ENCODE peak calls at places on chromosomes 11 and 22, in ten cellular contexts. V is Calu3, B is fibroblast of mammary gland, H is RWPE1, Y is IMR-90, N is A549, O is foreskin fibroblast, M is neural progenitor cell, D is testis, Q is stomach. T is an unnamed sample.

GRCh38 chr11:1293619-1294015 is 15.8 kb downstream of the TOLLIP start:
- DNase-seq in B (no peak), D (peak), Q (peak), V (peak), Y (no peak), O (no peak), N (peak), M (no peak), H (peak), T (no peak)

GRCh38 chr11:114053406-114053805 is 6.1 kb upstream of the ZBTB16 start:
- DNase-seq in B (peak), D (no peak), N (no peak), Q (no peak), V (no peak), Y (no peak), O (no peak), H (no peak), M (no peak), T (no peak)

GRCh38 chr22:46604306-46604690 is 15.9 kb upstream of the GRAMD4 start:
- DNase-seq in H (no peak), O (no peak), N (no peak), B (no peak), V (no peak), Y (peak), Q (no peak), M (no peak), D (peak), T (no peak)

GRCh38 chr11:91876746-91877145 is 347.9 kb upstream of the FAT3 start:
- DNase-seq in Q (no peak), M (no peak), V (no peak), N (no peak), Y (no peak), H (no peak), D (no peak), B (no peak), O (no peak), T (no peak)

GRCh38 chr11:88575876-88576275 is 238.3 kb upstream of the CTSC start:
- DNase-seq in M (no peak), H (no peak), V (no peak), Y (no peak), Q (no peak), O (no peak), N (no peak), D (no peak), B (no peak), T (no peak)

GRCh38 chr11:96055706-96056387 is 131.9 kb upstream of the MTMR2 start:
- DNase-seq in H (peak), V (peak), Q (no peak), N (no peak), D (no peak), M (peak), O (peak), Y (peak), B (peak), T (peak)

GRCh38 chr11:117000039-117000740 is 98.0 kb downstream of the SIK3 start:
- DNase-seq in V (no peak), Y (no peak), O (no peak), H (no peak), N (no peak), Q (no peak), M (no peak), B (no peak), D (no peak), T (no peak)

GRCh38 chr11:133787379-133788103 is 57.8 kb downstream of the SPATA19 start:
- DNase-seq in H (no peak), Q (no peak), V (no peak), B (no peak), Y (no peak), N (no peak), D (peak), O (no peak), M (peak), T (no peak)

GRCh38 chr11:16606784-16607674 is 131.4 kb upstream of the C11orf58 start:
- DNase-seq in N (no peak), V (peak), O (no peak), Y (peak), B (no peak), D (peak), Q (peak), M (peak), H (no peak), T (peak)

GRCh38 chr11:22730319-22730718 is 63.9 kb downstream of the GAS2 start:
- DNase-seq in D (no peak), Y (peak), O (no peak), M (peak), H (peak), B (peak), N (peak), V (peak), Q (no peak), T (peak)

GRCh38 chr11:16891964-16892363 is 122.2 kb downstream of the PLEKHA7 start:
- DNase-seq in D (no peak), B (peak), Q (no peak), Y (peak), V (no peak), M (no peak), O (peak), N (no peak), H (no peak), T (no peak)

GRCh38 chr11:129992161-129992944 is 10.3 kb downstream of the PRDM10 start:
- DNase-seq in O (no peak), B (peak), M (peak), V (peak), D (no peak), Q (peak), Y (peak), N (peak), H (peak), T (peak)

GRCh38 chr11:104649002-104649401 is 249.3 kb downstream of the CASP12 start:
- DNase-seq in Y (no peak), B (no peak), V (no peak), D (no peak), M (no peak), O (no peak), Q (no peak), H (no peak), N (no peak), T (no peak)

GRCh38 chr11:131423715-131424114 is 53.3 kb downstream of the NTM start:
- DNase-seq in H (peak), M (no peak), N (peak), Y (peak), Q (no peak), V (no peak), B (no peak), O (no peak), D (no peak), T (no peak)

GRCh38 chr11:8327761-8328192 is 64.1 kb upstream of the LMO1 start:
- DNase-seq in Q (no peak), N (no peak), O (no peak), V (no peak), D (no peak), Y (no peak), B (no peak), M (no peak), H (no peak), T (no peak)

GRCh38 chr11:103940542-103940941 is 95.9 kb upstream of the DDI1 start:
- DNase-seq in D (no peak), O (no peak), Y (peak), V (no peak), Q (no peak), M (no peak), B (no peak), H (peak), N (no peak), T (peak)

GRCh38 chr11:66188580-66188979 is 79.9 kb upstream of the RAB1B start:
- DNase-seq in D (no peak), H (peak), V (no peak), Q (no peak), B (peak), N (no peak), M (no peak), Y (peak), O (peak), T (peak)

GRCh38 chr11:70040452-70040851 is 37.7 kb upstream of the ANO1 start:
- DNase-seq in M (no peak), N (no peak), H (no peak), O (no peak), V (no peak), D (no peak), B (no peak), Y (no peak), Q (peak), T (no peak)

GRCh38 chr22:45925811-45926351 is 51.1 kb downstream of the WNT7B start:
- DNase-seq in Y (no peak), V (no peak), M (no peak), N (peak), O (no peak), Q (no peak), D (no peak), B (no peak), H (peak), T (peak)

GRCh38 chr11:15910761-15911160 is 445.6 kb downstream of the SOX6 start:
- DNase-seq in V (no peak), M (no peak), O (no peak), Y (no peak), Q (no peak), H (no peak), N (no peak), D (no peak), B (no peak), T (no peak)

GRCh38 chr11:69297926-69298777 is 4.2 kb downstream of the MYEOV start:
- DNase-seq in Y (peak), N (peak), B (peak), M (no peak), D (peak), V (peak), H (peak), O (peak), Q (peak), T (peak)

GRCh38 chr11:120186799-120187591 is 23.8 kb upstream of the OAF start:
- DNase-seq in M (no peak), V (no peak), O (no peak), Y (peak), B (peak), Q (peak), N (no peak), H (peak), D (no peak), T (no peak)

GRCh38 chr11:7278314-7278917 is 26.7 kb downstream of the SYT9 start:
- DNase-seq in Y (peak), O (peak), V (peak), B (peak), Q (no peak), M (peak), H (peak), D (peak), N (peak), T (peak)

GRCh38 chr11:115872418-115872817 is 368.2 kb upstream of the CADM1 start:
- DNase-seq in V (no peak), Q (no peak), M (no peak), H (no peak), Y (no peak), N (no peak), D (no peak), B (no peak), O (no peak), T (no peak)

GRCh38 chr11:43818220-43818619 is 62.4 kb upstream of the ALKBH3 start:
- DNase-seq in N (no peak), M (no peak), Q (no peak), D (no peak), B (no peak), Y (peak), H (peak), V (no peak), O (no peak), T (peak)

GRCh38 chr22:29555065-29555644 is 1.6 kb upstream of the THOC5 start:
- DNase-seq in B (peak), N (no peak), Y (peak), M (no peak), D (peak), Q (no peak), H (no peak), V (no peak), O (peak), T (no peak)

GRCh38 chr11:123505546-123506299 is 75.7 kb downstream of the GRAMD1B start:
- DNase-seq in M (peak), O (no peak), N (no peak), Q (no peak), B (no peak), D (no peak), H (no peak), Y (no peak), V (no peak), T (no peak)

GRCh38 chr22:21650823-21651520 is 8.9 kb downstream of the SDF2L1 start:
- DNase-seq in H (no peak), B (no peak), M (peak), D (no peak), O (no peak), Y (no peak), Q (no peak), N (no peak), V (no peak), T (no peak)

GRCh38 chr11:8310743-8311298 is 47.1 kb upstream of the LMO1 start:
- DNase-seq in N (no peak), D (no peak), O (no peak), Y (no peak), B (no peak), M (peak), V (no peak), H (no peak), Q (no peak), T (no peak)

GRCh38 chr11:44575288-44575672 is 9.8 kb downstream of the CD82 start:
- DNase-seq in Q (no peak), O (peak), N (no peak), D (no peak), M (no peak), B (peak), Y (peak), H (peak), V (no peak), T (peak)

GRCh38 chr22:34760276-34761008 is 305.5 kb upstream of the ISX start:
- DNase-seq in B (no peak), Y (no peak), N (no peak), M (no peak), D (no peak), H (no peak), Q (no peak), V (no peak), O (no peak), T (no peak)

GRCh38 chr11:108592591-108593213 is 866 bp downstream of the EXPH5 start:
- DNase-seq in B (no peak), Q (peak), V (peak), N (no peak), Y (no peak), H (peak), M (no peak), D (peak), O (no peak), T (peak)

GRCh38 chr22:49934144-49934890 is 15.9 kb downstream of the CRELD2 start:
- DNase-seq in V (peak), N (no peak), O (peak), B (peak), Y (peak), Q (peak), M (no peak), H (no peak), D (peak), T (peak)

GRCh38 chr22:39091136-39092081 is 5.6 kb upstream of the APOBEC3H start:
- DNase-seq in O (no peak), B (no peak), H (no peak), Y (no peak), V (no peak), M (no peak), N (no peak), D (no peak), Q (no peak), T (no peak)

GRCh38 chr11:65417702-65418430 is 4.7 kb upstream of the NEAT1 start:
- DNase-seq in Y (peak), D (peak), B (peak), O (no peak), V (no peak), H (no peak), Q (peak), M (no peak), N (no peak), T (no peak)

GRCh38 chr22:33666661-33667619 is 253.3 kb downstream of the LARGE1 start:
- DNase-seq in H (no peak), Q (peak), B (no peak), N (no peak), V (no peak), Y (no peak), D (no peak), O (no peak), M (peak), T (no peak)
- TF ChIP-seq CTCF in H (no peak), Q (no peak), B (no peak), N (no peak), V (no peak), Y (no peak), D (no peak), O (no peak), M (no peak), T (no peak)

GRCh38 chr11:94602430-94603372 is 35.5 kb downstream of the PIWIL4 start:
- DNase-seq in B (peak), H (peak), D (peak), V (peak), N (peak), M (no peak), Y (peak), O (no peak), Q (peak), T (no peak)
- TF ChIP-seq CTCF in B (peak), H (peak), D (peak), V (no peak), N (no peak), M (no peak), Y (peak), O (peak), Q (no peak), T (no peak)

GRCh38 chr22:41094036-41094435 is 1.6 kb downstream of the EP300 start:
- DNase-seq in O (peak), N (peak), V (no peak), B (peak), M (peak), Y (peak), H (peak), D (peak), Q (no peak), T (peak)
- TF ChIP-seq CTCF in O (no peak), N (no peak), V (no peak), B (no peak), M (no peak), Y (no peak), H (no peak), D (no peak), Q (no peak), T (no peak)

DNA sequence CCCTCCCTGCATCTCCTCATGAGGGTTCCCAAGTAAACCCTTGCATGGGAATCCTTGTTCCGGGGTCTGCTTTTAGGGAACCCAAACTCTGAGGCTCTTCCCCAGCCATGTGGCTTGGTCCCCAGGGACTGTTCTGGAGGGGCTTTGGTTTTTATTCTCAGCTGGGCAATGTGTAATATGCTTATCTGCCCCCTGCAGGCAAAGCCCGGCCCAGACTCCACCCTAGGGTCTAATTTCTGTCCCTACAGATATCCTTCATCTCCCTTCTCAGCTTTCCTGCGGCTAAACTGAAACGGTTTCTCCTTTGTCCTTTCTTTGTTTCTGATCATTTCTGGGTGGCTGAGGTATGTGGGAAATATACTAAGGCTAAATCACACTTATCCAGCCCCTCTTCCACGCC is 37.1 kb downstream of the TST start:
- DNase-seq in Q (no peak), D (no peak), H (no peak), V (no peak), O (no peak), M (peak), Y (no peak), B (no peak), N (no peak), T (no peak)
- TF ChIP-seq CTCF in Q (no peak), D (no peak), H (no peak), V (no peak), O (no peak), M (peak), Y (no peak), B (no peak), N (no peak), T (no peak)

GRCh38 chr11:57544566-57544965 is 7.2 kb downstream of the SMTNL1 start:
- DNase-seq in H (no peak), N (no peak), Q (no peak), V (no peak), B (no peak), D (no peak), Y (no peak), O (no peak), M (no peak), T (no peak)

GRCh38 chr11:57547854-57548377 is 10.5 kb downstream of the SMTNL1 start:
- DNase-seq in N (no peak), M (no peak), O (no peak), Y (no peak), D (peak), Q (no peak), V (no peak), B (no peak), H (no peak), T (no peak)

GRCh38 chr11:57546451-57546850 is 9.1 kb downstream of the SMTNL1 start:
- DNase-seq in O (no peak), M (no peak), D (no peak), H (no peak), V (no peak), B (no peak), Q (no peak), Y (no peak), N (no peak), T (no peak)

GRCh38 chr11:57545883-57546282 is 8.5 kb downstream of the SMTNL1 start:
- DNase-seq in V (no peak), D (no peak), M (no peak), Y (no peak), N (no peak), H (no peak), B (no peak), O (no peak), Q (no peak), T (no peak)

GRCh38 chr11:57546869-57547518 is 9.6 kb downstream of the SMTNL1 start:
- DNase-seq in O (peak), Q (no peak), V (no peak), Y (peak), N (peak), B (peak), M (peak), D (no peak), H (no peak), T (peak)
- TF ChIP-seq CTCF in O (peak), Q (no peak), V (no peak), Y (peak), N (no peak), B (peak), M (peak), D (no peak), H (no peak), T (no peak)

T was measured in MCF 10A.